ENCODE peak calls at places on chromosomes 6 and 20, in five cellular contexts. Z is WTC11, J is foreskin keratinocyte, L is heart right ventricle, K is tibial artery. G is an unnamed sample.

GRCh38 chr20:40339661-40340449 is 349.2 kb downstream of the MAFB start:
- DNase-seq in K (peak), L (peak), Z (no peak), J (no peak), G (no peak)

GRCh38 chr6:128659878-128660622 is 139.7 kb upstream of the PTPRK start:
- DNase-seq in L (no peak), J (peak), K (no peak), Z (no peak), G (no peak)

GRCh38 chr6:138318741-138319375 is 58.8 kb upstream of the SMIM28 start:
- DNase-seq in J (no peak), Z (no peak), L (no peak), K (no peak), G (no peak)

GRCh38 chr6:68559052-68559451 is 76.0 kb upstream of the ADGRB3 start:
- DNase-seq in L (no peak), J (no peak), Z (no peak), K (no peak), G (no peak)

GRCh38 chr6:84027340-84028183 is 6.0 kb upstream of the MRAP2 start:
- DNase-seq in Z (no peak), J (peak), L (no peak), K (peak), G (no peak)

GRCh38 chr6:33914519-33915120 is 110.8 kb upstream of the MLN start:
- DNase-seq in K (no peak), L (no peak), J (no peak), Z (no peak), G (peak)

GRCh38 chr6:14401181-14401745 is 283.7 kb downstream of the CD83 start:
- DNase-seq in J (no peak), K (no peak), L (no peak), Z (no peak), G (no peak)

GRCh38 chr6:122622404-122622938 is 12.3 kb downstream of the PKIB start:
- DNase-seq in L (no peak), Z (no peak), K (no peak), J (no peak), G (no peak)

GRCh38 chr20:15528386-15529111 is 1044.7 kb downstream of the KIF16B start:
- DNase-seq in K (no peak), J (no peak), L (no peak), Z (no peak), G (no peak)

GRCh38 chr20:11193241-11193640 is 519.4 kb upstream of the JAG1 start:
- DNase-seq in Z (no peak), J (peak), L (no peak), K (no peak), G (no peak)

GRCh38 chr6:110625883-110626282 is 149.5 kb upstream of the SLC22A16 start:
- DNase-seq in L (no peak), Z (no peak), J (peak), K (no peak), G (no peak)

GRCh38 chr6:34248198-34248726 is 544 bp downstream of the SMIM29 start:
- DNase-seq in Z (peak), J (no peak), K (peak), L (peak), G (peak)

GRCh38 chr6:169800116-169800667 is 48.8 kb downstream of the ERMARD start:
- DNase-seq in Z (no peak), K (no peak), L (no peak), J (no peak), G (no peak)

GRCh38 chr6:131068165-131068564 is 5.1 kb upstream of the EPB41L2 start:
- DNase-seq in L (no peak), K (no peak), Z (no peak), J (no peak), G (no peak)

GRCh38 chr6:33172307-33173227 is 19.7 kb downstream of the COL11A2 start:
- DNase-seq in J (peak), Z (peak), K (no peak), L (no peak), G (peak)

GRCh38 chr6:105511639-105512038 is 108.8 kb upstream of the PREP start:
- DNase-seq in J (no peak), L (no peak), K (no peak), Z (no peak), G (no peak)

GRCh38 chr6:43698584-43699349 is 11.2 kb upstream of the MRPS18A start:
- DNase-seq in Z (no peak), L (peak), K (peak), J (peak), G (no peak)

GRCh38 chr6:137332637-137333228 is 113.5 kb upstream of the IFNGR1 start:
- DNase-seq in L (peak), K (no peak), J (no peak), Z (no peak), G (no peak)

GRCh38 chr20:19938421-19938787 is 78.8 kb upstream of the NAA20 start:
- DNase-seq in K (no peak), J (no peak), L (no peak), Z (no peak), G (no peak)

GRCh38 chr6:125480146-125480545 is 178.4 kb upstream of the HDDC2 start:
- DNase-seq in J (no peak), K (no peak), Z (no peak), L (no peak), G (no peak)

GRCh38 chr6:146857180-146857959 is 258.6 kb downstream of the ADGB start:
- DNase-seq in Z (peak), J (peak), L (peak), K (peak), G (peak)

GRCh38 chr20:31440012-31440659 is at the start of gene DEFB123:
- DNase-seq in Z (peak), J (no peak), L (no peak), K (no peak), G (no peak)

GRCh38 chr20:18679020-18679419 is 91.2 kb downstream of the DTD1 start:
- DNase-seq in J (no peak), Z (no peak), L (no peak), K (no peak), G (no peak)

GRCh38 chr6:36908758-36909157 is 23.0 kb downstream of the C6orf89 start:
- DNase-seq in L (no peak), K (no peak), Z (no peak), J (no peak), G (no peak)

GRCh38 chr6:142542704-142543233 is 241.0 kb downstream of the ADGRG6 start:
- DNase-seq in L (peak), Z (no peak), K (peak), J (peak), G (no peak)

GRCh38 chr6:142543576-142543975 is 241.8 kb downstream of the ADGRG6 start:
- DNase-seq in Z (no peak), L (no peak), J (no peak), K (no peak), G (no peak)

GRCh38 chr6:142534484-142534883 is 232.7 kb downstream of the ADGRG6 start:
- DNase-seq in Z (no peak), J (no peak), K (no peak), L (no peak), G (no peak)

GRCh38 chr6:142537612-142538478 is 236.0 kb downstream of the ADGRG6 start:
- DNase-seq in K (no peak), Z (peak), J (peak), L (no peak), G (no peak)
- TF ChIP-seq CTCF in K (peak), Z (peak), J (peak), L (peak), G (peak)

GRCh38 chr6:94071835-94072234 is 652.5 kb upstream of the EPHA7 start:
- DNase-seq in L (no peak), J (no peak), K (no peak), Z (no peak), G (no peak)
- TF ChIP-seq CTCF in L (no peak), J (no peak), K (no peak), Z (no peak), G (no peak)

GRCh38 chr6:13147396-13148181 is 180.7 kb downstream of the TBC1D7 start:
- DNase-seq in L (no peak), K (no peak), J (no peak), Z (no peak), G (no peak)
- TF ChIP-seq CTCF in L (no peak), K (no peak), J (no peak), Z (no peak), G (no peak)

DNA sequence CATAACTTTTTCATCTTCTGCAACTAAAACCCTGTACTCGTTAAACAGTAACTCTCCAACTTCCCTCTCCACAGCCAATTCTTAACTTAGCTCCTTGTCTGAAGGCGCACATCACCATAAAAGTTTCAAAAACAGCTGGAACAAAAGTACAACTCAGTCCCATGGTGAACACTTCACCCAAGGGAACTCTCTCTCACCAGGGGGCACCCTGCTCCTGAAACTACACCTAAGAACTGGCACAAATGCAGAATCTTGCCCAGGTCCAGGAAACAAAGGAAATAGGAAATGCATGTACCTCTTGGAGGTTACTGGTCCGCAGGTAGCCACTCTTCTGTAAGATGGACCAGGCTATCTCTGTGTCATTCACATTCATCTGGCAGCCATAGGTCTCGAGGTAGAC is 6.6 kb downstream of the CDK5RAP1 start:
- DNase-seq in L (no peak), J (no peak), Z (no peak), K (no peak), G (no peak)
- TF ChIP-seq CTCF in L (no peak), J (peak), Z (no peak), K (peak), G (peak)

GRCh38 chr6:24524801-24525200 is 30.0 kb downstream of the ALDH5A1 start:
- DNase-seq in K (no peak), J (peak), L (no peak), Z (peak), G (peak)
- TF ChIP-seq CTCF in K (no peak), J (peak), L (no peak), Z (no peak), G (peak)

G was measured in GM10248.